ENCODE peak calls at places on chromosomes 3 and 15, in four cellular contexts. M is HepG2, K is WTC11, Q is K562. N is an unnamed sample.

GRCh38 chr3:155497930-155498647 is 204.6 kb upstream of the STRIT1 start:
- DNase-seq in M (peak), K (no peak), Q (no peak), N (no peak)

GRCh38 chr15:101710806-101711205 is 13.5 kb downstream of the TARS3 start:
- DNase-seq in M (peak), K (no peak), Q (no peak), N (no peak)

GRCh38 chr15:89575656-89576416 is 567 bp downstream of the TICRR start:
- DNase-seq in M (no peak), K (peak), Q (no peak), N (no peak)

GRCh38 chr3:44092497-44092896 is 149.2 kb upstream of the TOPAZ1 start:
- DNase-seq in M (no peak), K (no peak), Q (no peak), N (no peak)

GRCh38 chr15:71252036-71252898 is 137.0 kb downstream of the THSD4 start:
- DNase-seq in M (no peak), K (no peak), Q (no peak), N (peak)

GRCh38 chr3:12981631-12982265 is 91.5 kb downstream of the IQSEC1 start:
- DNase-seq in M (no peak), K (no peak), Q (no peak), N (no peak)

GRCh38 chr3:127755305-127755681 is 67.0 kb downstream of the MGLL start:
- DNase-seq in M (no peak), K (no peak), Q (no peak), N (no peak)

GRCh38 chr3:194930439-194931204 is 244.9 kb downstream of the FAM43A start:
- DNase-seq in M (peak), K (no peak), Q (no peak), N (no peak)

GRCh38 chr15:92869263-92869940 is 30.7 kb upstream of the CHD2 start:
- DNase-seq in M (peak), K (no peak), Q (no peak), N (no peak)

GRCh38 chr15:34976743-34977142 is 7.2 kb upstream of the AQR start:
- DNase-seq in M (no peak), K (no peak), Q (no peak), N (no peak)

GRCh38 chr15:33279613-33280205 is 31.1 kb upstream of the RYR3 start:
- DNase-seq in M (no peak), K (no peak), Q (no peak), N (no peak)

GRCh38 chr3:54344601-54345216 is 222.4 kb downstream of the CACNA2D3 start:
- DNase-seq in M (no peak), K (no peak), Q (no peak), N (no peak)

GRCh38 chr3:168116279-168116678 is 20.6 kb upstream of the GOLIM4 start:
- DNase-seq in M (no peak), K (no peak), Q (peak), N (no peak)

GRCh38 chr3:52895416-52895815 is 1.9 kb downstream of the STIMATE start:
- DNase-seq in M (no peak), K (no peak), Q (no peak), N (no peak)

GRCh38 chr3:73056365-73057150 is 4.9 kb upstream of the EBLN2 start:
- DNase-seq in M (peak), K (no peak), Q (no peak), N (peak)

GRCh38 chr15:34179257-34179656 is 30.6 kb downstream of the KATNBL1 start:
- DNase-seq in M (peak), K (no peak), Q (no peak), N (no peak)

GRCh38 chr15:69394556-69395282 is 19.4 kb upstream of the KIF23 start:
- DNase-seq in M (peak), K (peak), Q (peak), N (peak)

GRCh38 chr3:172280406-172281051 is 167.7 kb downstream of the GHSR start:
- DNase-seq in M (no peak), K (no peak), Q (no peak), N (no peak)

GRCh38 chr3:156448300-156448699 is 106.6 kb downstream of the SSR3 start:
- DNase-seq in M (peak), K (peak), Q (peak), N (peak)

GRCh38 chr15:79329186-79329611 is 18.3 kb downstream of the TMED3 start:
- DNase-seq in M (peak), K (no peak), Q (no peak), N (no peak)

GRCh38 chr3:49399467-49399866 is 12.3 kb downstream of the RHOA start:
- DNase-seq in M (no peak), K (no peak), Q (no peak), N (no peak)

DNA sequence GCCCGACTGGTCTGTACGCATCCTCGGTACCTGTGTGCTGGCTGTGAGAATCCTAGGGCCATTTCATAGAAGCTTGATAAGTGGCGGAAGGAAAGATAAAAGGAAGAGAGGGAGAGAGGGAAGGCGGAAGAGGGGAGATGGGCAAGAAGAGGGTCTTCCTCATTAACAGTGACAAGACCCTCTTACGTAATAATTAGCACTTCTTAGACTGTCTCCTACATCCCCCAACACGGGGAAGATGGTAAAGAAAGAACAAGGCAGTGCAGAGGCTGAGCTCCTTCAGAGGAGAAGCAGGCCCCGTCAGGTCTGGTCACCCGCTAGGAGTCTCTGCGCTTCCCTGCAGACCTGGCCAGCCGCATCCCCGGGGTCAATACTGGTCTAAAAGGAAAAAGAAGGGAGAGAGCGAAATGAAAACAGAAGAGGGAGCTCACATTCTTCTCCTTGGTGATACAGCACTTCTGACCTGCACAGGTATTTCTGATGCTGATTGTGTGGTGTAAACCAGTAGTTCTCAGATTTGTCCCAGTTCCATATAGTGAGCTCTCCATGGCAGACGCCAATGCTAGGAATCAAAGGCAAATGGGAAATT is 19.0 kb upstream of the FAM240A start:
- DNase-seq in M (no peak), K (no peak), Q (no peak), N (no peak)
- TF ChIP-seq ELF4 in M (no peak), K (no peak), Q (no peak), N (no peak)

GRCh38 chr15:78052545-78052944 is 25.0 kb downstream of the TBC1D2B start:
- DNase-seq in M (no peak), K (no peak), Q (no peak), N (no peak)

GRCh38 chr15:78050441-78050809 is 27.1 kb downstream of the TBC1D2B start:
- DNase-seq in M (no peak), K (no peak), Q (no peak), N (no peak)

GRCh38 chr15:78049691-78050440 is 27.6 kb downstream of the TBC1D2B start:
- DNase-seq in M (no peak), K (no peak), Q (no peak), N (no peak)

GRCh38 chr15:78051622-78052405 is 25.7 kb downstream of the TBC1D2B start:
- DNase-seq in M (no peak), K (no peak), Q (no peak), N (no peak)

GRCh38 chr15:78050851-78051250 is 26.7 kb downstream of the TBC1D2B start:
- DNase-seq in M (no peak), K (no peak), Q (no peak), N (no peak)
- TF ChIP-seq ELF4 in M (no peak), K (no peak), Q (no peak), N (no peak)

DNA sequence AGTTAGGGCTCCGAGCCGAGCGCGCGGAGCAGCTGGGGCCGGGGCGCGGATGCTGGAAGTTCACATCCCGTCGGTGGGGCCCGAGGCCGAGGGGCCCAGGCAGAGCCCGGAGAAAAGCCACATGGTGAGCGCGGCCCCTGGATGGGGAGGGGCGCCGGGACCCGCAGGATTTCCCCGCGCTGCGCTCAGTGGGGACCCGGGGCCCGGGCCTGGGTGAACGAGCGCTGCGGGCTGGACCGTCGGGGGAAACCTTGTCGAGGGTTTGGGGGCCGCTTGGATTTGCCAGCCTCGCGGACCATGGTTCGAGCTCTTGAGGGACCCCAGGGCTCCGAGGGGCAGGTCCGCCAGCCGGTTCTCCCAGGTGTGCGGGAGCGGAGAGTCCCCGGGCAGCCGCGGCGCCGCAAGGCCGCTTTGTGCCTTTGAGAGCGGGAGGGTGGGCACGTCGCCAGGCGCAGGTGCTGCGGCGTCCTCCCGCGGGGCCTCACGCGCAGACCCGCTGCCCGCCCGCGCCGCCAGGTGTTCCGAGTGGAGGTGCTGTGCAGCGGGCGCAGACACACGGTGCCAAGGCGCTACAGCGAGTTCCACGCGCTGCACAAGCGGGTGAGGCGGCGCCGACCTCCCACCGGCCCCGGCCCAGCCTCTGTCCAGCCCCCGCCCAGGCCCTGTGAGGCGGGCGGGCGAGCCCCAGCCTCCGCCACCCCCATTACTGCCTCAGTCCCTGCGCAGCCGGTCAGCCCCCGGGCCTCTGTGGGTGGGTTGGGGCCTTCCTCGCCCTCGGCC is at the start of gene SNX22:
- DNase-seq in M (no peak), K (peak), Q (no peak), N (no peak)
- TF ChIP-seq ELF4 in M (no peak), K (no peak), Q (no peak), N (no peak)

DNA sequence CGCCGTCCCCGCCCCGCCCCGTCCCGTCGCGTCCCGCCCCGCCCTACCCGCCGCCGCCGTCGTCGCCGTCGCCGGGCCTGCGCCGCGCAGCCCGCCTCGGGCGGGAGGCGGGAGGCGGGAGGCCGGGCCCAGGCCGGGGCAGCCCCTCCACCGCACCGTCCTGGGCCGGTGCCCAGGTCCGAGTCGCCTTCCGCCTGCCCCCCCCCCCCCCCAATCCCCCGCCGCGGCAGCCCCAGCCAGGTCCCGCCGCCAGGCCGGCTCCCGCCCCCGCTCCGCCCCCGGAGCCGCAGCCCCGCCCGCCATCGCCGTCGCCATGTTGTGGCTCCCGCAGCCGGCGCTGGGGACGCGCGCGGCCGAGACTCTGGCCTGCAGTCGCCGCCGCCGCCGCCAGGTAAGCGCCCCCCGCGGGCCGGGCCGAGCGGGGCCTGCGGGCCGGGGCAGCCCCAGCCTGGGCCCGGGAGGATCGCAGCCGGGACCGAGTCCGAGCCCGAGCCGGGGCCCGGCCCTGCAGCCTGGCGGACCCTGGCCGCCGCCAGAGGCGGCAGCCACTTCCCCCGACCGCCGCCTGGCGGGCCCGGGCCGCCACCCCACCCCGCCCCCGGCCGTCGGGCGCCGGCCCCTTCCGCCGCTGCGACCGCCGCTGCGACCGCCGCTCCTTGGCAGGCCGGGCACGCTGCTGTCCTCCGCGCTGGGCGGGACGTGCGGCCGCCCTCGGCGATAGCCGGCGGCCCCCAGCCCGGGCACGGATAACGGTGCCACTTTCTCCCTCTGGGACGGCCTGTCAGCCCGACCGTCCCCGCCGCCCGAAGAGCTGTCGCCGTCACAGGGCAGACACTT is at the start of gene ZNF592:
- DNase-seq in M (peak), K (peak), Q (peak), N (peak)
- TF ChIP-seq ELF4 in M (no peak), K (no peak), Q (no peak), N (no peak)

GRCh38 chr3:15633159-15633558 is 31.6 kb downstream of the BTD start:
- DNase-seq in M (no peak), K (no peak), Q (no peak), N (no peak)
- TF ChIP-seq ELF4 in M (no peak), K (no peak), Q (no peak), N (no peak)

GRCh38 chr3:191220908-191221307 is 21.9 kb downstream of the OSTN start:
- DNase-seq in M (peak), K (no peak), Q (no peak), N (no peak)
- TF ChIP-seq ELF4 in M (no peak), K (no peak), Q (no peak), N (no peak)

GRCh38 chr3:165040186-165040585 is 38.1 kb downstream of the SI start:
- DNase-seq in M (no peak), K (no peak), Q (no peak), N (no peak)
- TF ChIP-seq ELF4 in M (no peak), K (no peak), Q (no peak), N (no peak)

GRCh38 chr15:54273928-54274327 is 295.7 kb downstream of the UNC13C start:
- DNase-seq in M (no peak), K (peak), Q (no peak), N (peak)
- TF ChIP-seq ELF4 in M (no peak), K (no peak), Q (no peak), N (no peak)

DNA sequence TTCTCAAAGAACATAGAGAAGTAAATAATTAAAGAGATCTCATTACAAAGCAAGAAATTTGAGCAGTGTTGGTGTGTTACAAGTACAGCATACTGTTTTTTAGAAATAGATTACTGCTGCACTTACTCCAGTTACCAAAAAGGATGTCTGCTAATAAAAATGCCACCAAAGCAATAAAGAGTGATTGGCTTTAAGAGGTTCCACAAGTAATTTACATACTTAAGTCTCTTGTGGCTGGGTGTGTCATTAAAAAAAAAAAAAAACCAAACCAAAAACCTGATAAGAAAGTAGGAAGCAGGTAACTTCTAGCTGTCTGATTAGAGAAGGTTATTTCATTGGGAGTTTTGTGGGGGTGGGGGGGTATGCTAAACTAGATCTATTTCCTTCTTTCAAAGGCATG is 15.2 kb downstream of the RAB11A start:
- DNase-seq in M (no peak), K (no peak), Q (no peak), N (no peak)
- TF ChIP-seq ELF4 in M (no peak), K (no peak), Q (no peak), N (no peak)

GRCh38 chr15:62307551-62307950 is 142.5 kb upstream of the C2CD4B start:
- DNase-seq in M (no peak), K (no peak), Q (no peak), N (no peak)

GRCh38 chr15:62301993-62302665 is 137.0 kb upstream of the C2CD4B start:
- DNase-seq in M (no peak), K (no peak), Q (no peak), N (no peak)

GRCh38 chr15:62306851-62307504 is 141.9 kb upstream of the C2CD4B start:
- DNase-seq in M (peak), K (peak), Q (peak), N (peak)
- TF ChIP-seq ELF4 in M (no peak), K (no peak), Q (no peak), N (no peak)

N was measured in HEK293T.